ENCODE peak calls at places on chromosome 11, in seven cellular contexts. N is activated T-cell treated with anti-CD3 and anti-CD28 coated beads, Interleukin-2, amount 50 U/mL, for 1 hour; W is NCI-H1092 treated with DMSO at 0.1 percent for 48 hours; R is NCI-H1105 treated with DMSO at 0.1 percent for 48 hours; E is effector CD8-positive, alpha-beta T cell; K is stimulated activated CD4-positive, alpha-beta T cell treated with anti-CD3 and anti-CD28 coated beads, Interleukin-12 subunit alpha, Interleukin-12 subunit beta, amount 100 ng/mL, for 48 hours; I is activated T-helper 1 cell treated with Interleukin-2 at 50 U/mL for 16 hours. C is an unnamed sample.

GRCh38 chr11:19546325-19546724 is 166.3 kb upstream of the NAV2 start:
- DNase-seq in N (no peak), W (no peak), R (no peak), E (no peak), K (no peak), I (no peak), C (no peak)

GRCh38 chr11:130737866-130738431 is 178.3 kb downstream of the SNX19 start:
- DNase-seq in N (no peak), W (no peak), R (peak), E (no peak), K (no peak), I (no peak), C (peak)

GRCh38 chr11:15837901-15838489 is 518.4 kb downstream of the SOX6 start:
- DNase-seq in N (no peak), W (no peak), R (no peak), E (no peak), K (no peak), I (no peak), C (no peak)

GRCh38 chr11:129598378-129598777 is 217.3 kb upstream of the TMEM45B start:
- DNase-seq in N (no peak), W (no peak), R (no peak), E (no peak), K (no peak), I (no peak), C (no peak)

GRCh38 chr11:3121416-3121815 is 43.7 kb downstream of the OSBPL5 start:
- DNase-seq in N (peak), W (no peak), R (no peak), E (no peak), K (no peak), I (no peak), C (no peak)

GRCh38 chr11:4017129-4017528 is 77.5 kb upstream of the RRM1 start:
- DNase-seq in N (no peak), W (no peak), R (no peak), E (no peak), K (no peak), I (no peak), C (no peak)

GRCh38 chr11:120334894-120335462 is 1.2 kb upstream of the ARHGEF12 start:
- DNase-seq in N (no peak), W (peak), R (peak), E (peak), K (peak), I (no peak), C (peak)

GRCh38 chr11:111829185-111829968 is 42.0 kb downstream of the ALG9 start:
- DNase-seq in N (no peak), W (no peak), R (no peak), E (no peak), K (no peak), I (no peak), C (no peak)

GRCh38 chr11:129732926-129733325 is 82.7 kb upstream of the TMEM45B start:
- DNase-seq in N (no peak), W (no peak), R (no peak), E (no peak), K (no peak), I (no peak), C (peak)

GRCh38 chr11:45280449-45280848 is 5.7 kb downstream of the SYT13 start:
- DNase-seq in N (no peak), W (peak), R (no peak), E (no peak), K (no peak), I (no peak), C (no peak)

GRCh38 chr11:88695701-88696414 is 358.3 kb upstream of the CTSC start:
- DNase-seq in N (no peak), W (peak), R (no peak), E (no peak), K (no peak), I (no peak), C (no peak)

GRCh38 chr11:18522388-18522787 is 4.4 kb downstream of the TSG101 start:
- DNase-seq in N (no peak), W (no peak), R (no peak), E (no peak), K (no peak), I (no peak), C (no peak)

GRCh38 chr11:119367661-119368120 is 13.8 kb downstream of the USP2 start:
- DNase-seq in N (no peak), W (no peak), R (no peak), E (no peak), K (no peak), I (no peak), C (no peak)

GRCh38 chr11:98955551-98955950 is 65.2 kb upstream of the CNTN5 start:
- DNase-seq in N (no peak), W (no peak), R (no peak), E (no peak), K (no peak), I (no peak), C (no peak)

GRCh38 chr11:76607431-76607830 is 63.1 kb downstream of the LRRC32 start:
- DNase-seq in N (no peak), W (no peak), R (no peak), E (no peak), K (no peak), I (no peak), C (no peak)

GRCh38 chr11:58629857-58630256 is 7.4 kb downstream of the CNTF start:
- DNase-seq in N (no peak), W (peak), R (peak), E (no peak), K (no peak), I (no peak), C (no peak)

GRCh38 chr11:57777969-57778317 is 16.3 kb downstream of the CTNND1 start:
- DNase-seq in N (no peak), W (no peak), R (no peak), E (no peak), K (no peak), I (no peak), C (no peak)

GRCh38 chr11:79437981-79438630 is 2.7 kb downstream of the TENM4 start:
- DNase-seq in N (no peak), W (peak), R (peak), E (no peak), K (no peak), I (no peak), C (no peak)

GRCh38 chr11:64100782-64101358 is 65.0 kb downstream of the MACROD1 start:
- DNase-seq in N (no peak), W (no peak), R (no peak), E (no peak), K (no peak), I (no peak), C (peak)

GRCh38 chr11:118881130-118881717 is 2.5 kb upstream of the CXCR5 start:
- DNase-seq in N (no peak), W (no peak), R (no peak), E (no peak), K (no peak), I (no peak), C (no peak)

GRCh38 chr11:56093008-56093407 is at the start of gene OR8I2:
- DNase-seq in N (no peak), W (no peak), R (no peak), E (no peak), K (no peak), I (no peak), C (no peak)

GRCh38 chr11:44397586-44398178 is 87.7 kb upstream of the ALX4 start:
- DNase-seq in N (no peak), W (no peak), R (peak), E (no peak), K (no peak), I (no peak), C (no peak)

GRCh38 chr11:128470081-128470480 is 117.3 kb downstream of the ETS1 start:
- DNase-seq in N (no peak), W (no peak), R (no peak), E (no peak), K (no peak), I (no peak), C (no peak)

GRCh38 chr11:73752903-73753302 is 8.0 kb downstream of the RAB6A start:
- DNase-seq in N (no peak), W (no peak), R (no peak), E (no peak), K (no peak), I (no peak), C (peak)

GRCh38 chr11:119505861-119506260 is 82.9 kb upstream of the THY1 start:
- DNase-seq in N (no peak), W (peak), R (no peak), E (no peak), K (no peak), I (no peak), C (no peak)

GRCh38 chr11:1924646-1925372 is 5.3 kb downstream of the TNNT3 start:
- DNase-seq in N (no peak), W (no peak), R (no peak), E (no peak), K (no peak), I (no peak), C (no peak)

GRCh38 chr11:19524171-19524671 is 188.4 kb upstream of the NAV2 start:
- DNase-seq in N (no peak), W (no peak), R (no peak), E (no peak), K (no peak), I (no peak), C (no peak)

GRCh38 chr11:44883277-44883676 is 67.4 kb downstream of the TP53I11 start:
- DNase-seq in N (no peak), W (no peak), R (no peak), E (no peak), K (no peak), I (no peak), C (no peak)

GRCh38 chr11:61546663-61547062 is 34.2 kb downstream of the SYT7 start:
- DNase-seq in N (no peak), W (no peak), R (no peak), E (no peak), K (no peak), I (no peak), C (no peak)